ENCODE peak calls at places on chromosomes 16 and 17, in seven cellular contexts. F is tibial nerve; L is HAP-1; K is germinal center; G is stimulated activated CD4-positive, alpha-beta T cell treated with anti-CD3 and anti-CD28 coated beads, Interleukin-15, amount 100 ng/mL, for 24 hours; W is SK-N-DZ; B is hypothalamus. X is an unnamed sample.

GRCh38 chr17:20063665-20064648 is 54.8 kb downstream of the SPECC1 start:
- DNase-seq in F (peak; percentile 86), L (peak; percentile 57), K (no peak), G (peak; percentile 49), W (no peak), B (no peak), X (no peak)

GRCh38 chr17:21678451-21679081 is 13.8 kb upstream of the KCNJ18 start:
- DNase-seq in F (no peak), L (no peak), K (no peak), G (peak; percentile 37), W (peak; percentile 67), B (no peak), X (no peak)

GRCh38 chr17:69417545-69418483 is 3.3 kb downstream of the MAP2K6 start:
- DNase-seq in F (no peak), L (no peak), K (no peak), G (no peak), W (no peak), B (no peak), X (no peak)

GRCh38 chr17:36611345-36612072 is 10.1 kb downstream of the MRM1 start:
- DNase-seq in F (no peak), L (no peak), K (no peak), G (no peak), W (no peak), B (no peak), X (no peak)

GRCh38 chr17:43784068-43784467 is 3.8 kb downstream of the CFAP97D1 start:
- DNase-seq in F (no peak), L (no peak), K (no peak), G (no peak), W (no peak), B (no peak), X (no peak)

GRCh38 chr17:57971572-57971971 is 16.4 kb upstream of the CUEDC1 start:
- DNase-seq in F (no peak), L (no peak), K (no peak), G (no peak), W (no peak), B (no peak), X (no peak)

GRCh38 chr17:38916771-38917170 is 8.6 kb upstream of the LASP1NB start:
- DNase-seq in F (no peak), L (no peak), K (no peak), G (no peak), W (no peak), B (no peak), X (no peak)

GRCh38 chr17:73304971-73305786 is 6.6 kb downstream of the CDC42EP4 start:
- DNase-seq in F (no peak), L (peak; percentile 47), K (no peak), G (no peak), W (peak; percentile 75), B (no peak), X (peak; percentile 63)

GRCh38 chr16:35559911-35560636 is 2100.7 kb downstream of the TP53TG3F start:
- DNase-seq in F (no peak), L (no peak), K (no peak), G (no peak), W (no peak), B (no peak), X (no peak)

GRCh38 chr16:588639-588888 is 1.3 kb upstream of the RAB40C start:
- DNase-seq in F (no peak), L (peak; percentile 55), K (no peak), G (peak; percentile 75), W (peak; percentile 50), B (no peak), X (peak; percentile 50)

GRCh38 chr17:81004336-81005015 is 12.8 kb downstream of the CHMP6 start:
- DNase-seq in F (no peak), L (no peak), K (no peak), G (peak; percentile 67), W (no peak), B (no peak), X (no peak)

GRCh38 chr16:12901204-12901596 is 198 bp upstream of the SHISA9 start:
- DNase-seq in F (no peak), L (no peak), K (no peak), G (peak; percentile 10), W (no peak), B (no peak), X (no peak)

GRCh38 chr17:78460176-78460675 is 81.8 kb downstream of the PGS1 start:
- DNase-seq in F (no peak), L (no peak), K (no peak), G (no peak), W (no peak), B (no peak), X (no peak)

GRCh38 chr16:8346291-8346690 is 244.0 kb downstream of the TMEM114 start:
- DNase-seq in F (no peak), L (peak; percentile 26), K (no peak), G (no peak), W (no peak), B (no peak), X (no peak)

GRCh38 chr16:813204-813915 is 12.8 kb upstream of the GNG13 start:
- DNase-seq in F (no peak), L (peak; percentile 84), K (peak; percentile 49), G (peak; percentile 73), W (no peak), B (peak; percentile 46), X (peak; percentile 76)

GRCh38 chr16:66927918-66928649 is 2.7 kb upstream of the RRAD start:
- DNase-seq in F (no peak), L (no peak), K (no peak), G (no peak), W (no peak), B (no peak), X (no peak)

GRCh38 chr17:49925916-49926315 is 43.1 kb upstream of the DLX4 start:
- DNase-seq in F (no peak), L (no peak), K (no peak), G (no peak), W (no peak), B (no peak), X (no peak)

GRCh38 chr16:84144301-84144858 is 597 bp downstream of the HSDL1 start:
- DNase-seq in F (no peak), L (peak; percentile 62), K (peak; percentile 61), G (peak; percentile 62), W (peak; percentile 36), B (no peak), X (peak; percentile 51)

GRCh38 chr17:83196088-83196765 is 116.8 kb downstream of the METRNL start:
- DNase-seq in F (peak; percentile 50), L (no peak), K (no peak), G (no peak), W (no peak), B (no peak), X (no peak)

GRCh38 chr17:40916366-40916765 is 21.1 kb downstream of the KRT23 start:
- DNase-seq in F (no peak), L (no peak), K (no peak), G (no peak), W (no peak), B (no peak), X (no peak)

GRCh38 chr17:28574536-28574935 is 2.2 kb downstream of the ALDOC start:
- DNase-seq in F (no peak), L (no peak), K (no peak), G (no peak), W (no peak), B (no peak), X (no peak)